ENCODE peak calls at places on chromosomes 12 and 14, in eight cellular contexts. C is foreskin fibroblast, A is neural progenitor cell, P is IMR-90, B is fibroblast of mammary gland, T is ovary, I is dorsolateral prefrontal cortex, L is PC-3. S is an unnamed sample.

GRCh38 chr14:72780771-72781170 is 113.1 kb downstream of the DPF3 start:
- DNase-seq in T (no peak), P (peak; percentile 76), A (no peak), L (no peak), C (peak; percentile 84), I (no peak), B (peak; percentile 79), S (peak; percentile 91)

GRCh38 chr12:5713599-5714001 is 231.5 kb downstream of the ANO2 start:
- DNase-seq in L (no peak), B (no peak), P (no peak), I (no peak), C (no peak), T (no peak), A (no peak), S (no peak)

GRCh38 chr14:85622106-85622505 is 92.2 kb downstream of the FLRT2 start:
- DNase-seq in P (no peak), T (no peak), A (no peak), L (peak; percentile 48), I (no peak), C (no peak), B (no peak), S (no peak)

GRCh38 chr12:75784591-75784990 is 247.0 kb downstream of the PHLDA1 start:
- DNase-seq in A (no peak), P (peak; percentile 14), C (peak; percentile 28), B (no peak), L (peak; percentile 91), I (peak; percentile 24), T (no peak), S (no peak)

GRCh38 chr14:59474172-59474571 is 9.0 kb upstream of the GPR135 start:
- DNase-seq in P (peak; percentile 72), I (no peak), B (peak; percentile 65), C (no peak), L (no peak), T (no peak), A (no peak), S (peak; percentile 12)

GRCh38 chr12:38921025-38921677 is 15.8 kb upstream of the CPNE8 start:
- DNase-seq in T (no peak), C (peak; percentile 2), I (no peak), A (peak; percentile 72), P (no peak), L (peak; percentile 92), B (peak; percentile 72), S (peak; percentile 49)

GRCh38 chr14:21268612-21269251 is 510 bp downstream of the HNRNPC start:
- DNase-seq in T (peak; percentile 32), A (peak; percentile 71), I (no peak), L (peak; percentile 43), P (peak; percentile 65), B (peak; percentile 69), C (no peak), S (peak; percentile 66)

GRCh38 chr12:12153596-12153995 is 82.9 kb downstream of the BCL2L14 start:
- DNase-seq in B (no peak), C (no peak), L (no peak), A (no peak), P (no peak), I (no peak), T (no peak), S (no peak)

GRCh38 chr12:20370001-20370381 is 1.7 kb downstream of the PDE3A start:
- DNase-seq in A (peak; percentile 32), B (peak; percentile 16), L (no peak), P (no peak), T (peak; percentile 52), C (no peak), I (no peak), S (no peak)

GRCh38 chr14:89388853-89389252 is 28.2 kb downstream of the FOXN3 start:
- DNase-seq in A (peak; percentile 30), C (no peak), T (no peak), P (peak; percentile 43), L (peak; percentile 11), I (no peak), B (no peak), S (no peak)
- TF ChIP-seq CTCF in A (peak; percentile 18), C (peak; percentile 4), T (no peak), P (peak; percentile 44), L (no peak), I (no peak), B (peak; percentile 34), S (peak; percentile 46)

GRCh38 chr14:32940711-32941667 is 2.3 kb downstream of the NPAS3 start:
- DNase-seq in L (no peak), B (no peak), P (no peak), T (no peak), A (no peak), I (no peak), C (no peak), S (no peak)

GRCh38 chr14:32940066-32940651 is 1.5 kb downstream of the NPAS3 start:
- DNase-seq in B (peak; percentile 38), A (peak; percentile 16), L (peak; percentile 55), I (no peak), T (no peak), P (no peak), C (no peak), S (peak; percentile 6)

GRCh38 chr14:32938719-32939253 is at the start of gene NPAS3:
- DNase-seq in A (peak; percentile 73), I (no peak), C (no peak), P (no peak), T (no peak), L (no peak), B (no peak), S (peak; percentile 13)

GRCh38 chr14:32941668-32942065 is 3.0 kb downstream of the NPAS3 start:
- DNase-seq in B (no peak), C (no peak), A (no peak), I (no peak), L (peak; percentile 19), P (no peak), T (no peak), S (no peak)

GRCh38 chr14:32939254-32940065 is 781 bp downstream of the NPAS3 start:
- DNase-seq in C (peak; percentile 47), T (peak; percentile 86), L (peak; percentile 63), P (peak; percentile 16), A (peak; percentile 87), I (peak; percentile 60), B (peak; percentile 68), S (peak; percentile 77)
- H3K4me3 ChIP-seq in C (peak overlapping the region; percentile 59), T (peak overlapping the region; percentile 72), L (peak overlapping the region; percentile 64), P (peak overlapping the region; percentile 47), A (peak overlapping the region; percentile 55), I (peak overlapping the region; percentile 71), B (peak overlapping the region; percentile 56), S (peak overlapping the region; percentile 65)

GRCh38 chr14:54338696-54339317 is 58.0 kb upstream of the CDKN3 start:
- DNase-seq in A (peak; percentile 63), L (peak; percentile 93), P (peak; percentile 57), B (peak; percentile 60), T (no peak), C (peak; percentile 45), I (no peak), S (peak; percentile 58)
- TF ChIP-seq CTCF in A (peak; percentile 72), L (peak; percentile 99), P (peak; percentile 63), B (peak; percentile 59), T (no peak), C (peak; percentile 68), I (peak; percentile 34), S (peak; percentile 76)

GRCh38 chr12:15752780-15753179 is 36.4 kb downstream of the EPS8 start:
- DNase-seq in B (peak; percentile 65), C (no peak), P (peak; percentile 80), A (no peak), L (no peak), I (no peak), T (no peak), S (peak; percentile 58)

GRCh38 chr12:15754233-15754632 is 35.0 kb downstream of the EPS8 start:
- DNase-seq in A (no peak), B (peak; percentile 69), L (no peak), T (no peak), P (peak; percentile 65), I (no peak), C (peak; percentile 44), S (peak; percentile 52)

GRCh38 chr12:15751741-15752140 is 37.4 kb downstream of the EPS8 start:
- DNase-seq in T (no peak), C (no peak), P (no peak), I (no peak), L (no peak), A (no peak), B (peak; percentile 41), S (peak; percentile 9)

DNA sequence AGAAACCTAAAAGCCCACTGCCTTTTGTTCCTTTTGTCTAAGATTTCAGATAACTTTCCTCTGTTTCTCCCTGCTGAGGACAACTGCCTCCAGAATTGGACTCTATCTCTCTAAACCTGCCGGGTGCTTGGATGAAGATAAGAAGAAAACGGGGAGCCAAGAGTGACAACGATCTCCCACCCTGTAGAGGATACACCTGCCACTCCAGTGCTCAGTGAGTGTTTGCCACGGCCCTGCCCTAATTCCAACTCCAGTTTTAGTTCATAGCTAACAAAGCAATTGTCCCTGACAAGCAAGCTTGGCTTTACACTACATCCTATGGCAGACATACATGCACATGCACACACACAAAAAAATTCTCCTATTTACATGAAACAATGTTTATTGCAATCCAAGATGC is 39.3 kb downstream of the EPS8 start:
- DNase-seq in C (no peak), A (no peak), B (no peak), P (no peak), L (no peak), T (no peak), I (no peak), S (no peak)
- H3K4me3 ChIP-seq in C (no peak overlapping the region), A (no peak overlapping the region), B (no peak overlapping the region), P (no peak overlapping the region), L (no peak overlapping the region), T (no peak overlapping the region), I (no peak overlapping the region), S (no peak overlapping the region)

GRCh38 chr14:34201909-34202622 is 251.2 kb upstream of the EGLN3 start:
- DNase-seq in C (no peak), L (no peak), P (no peak), B (peak; percentile 64), T (no peak), A (no peak), I (no peak), S (no peak)

GRCh38 chr14:34205799-34206198 is 254.9 kb upstream of the EGLN3 start:
- DNase-seq in B (no peak), I (no peak), L (no peak), A (no peak), C (no peak), P (no peak), T (no peak), S (no peak)

GRCh38 chr14:34199585-34199984 is 248.7 kb upstream of the EGLN3 start:
- DNase-seq in A (no peak), I (no peak), B (peak; percentile 99), P (peak; percentile 46), C (peak; percentile 21), T (no peak), L (no peak), S (peak; percentile 80)

GRCh38 chr14:34204774-34205173 is 253.9 kb upstream of the EGLN3 start:
- DNase-seq in I (no peak), C (no peak), A (no peak), T (no peak), L (no peak), P (no peak), B (peak; percentile 50), S (no peak)

DNA sequence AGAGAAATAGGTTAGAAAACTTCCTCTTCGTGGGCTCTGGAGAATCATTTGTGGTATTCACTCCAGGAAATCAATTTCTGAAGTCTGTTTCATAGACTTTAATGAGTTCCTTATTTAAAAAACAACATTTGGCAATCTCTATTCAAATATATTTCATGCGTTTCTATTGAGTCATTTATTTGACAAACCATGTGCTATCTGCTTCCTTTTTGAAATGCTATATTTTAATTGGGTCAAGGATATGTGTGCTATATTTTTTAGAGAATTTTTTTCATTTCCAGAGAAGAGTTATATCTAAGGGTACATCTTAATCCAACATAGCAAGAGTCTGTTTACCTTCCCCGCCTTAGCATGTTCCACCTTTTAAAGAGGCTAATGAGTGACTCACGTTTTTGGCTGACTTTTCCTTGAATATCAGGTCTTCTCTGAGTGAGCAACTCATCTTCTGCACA is 252.4 kb upstream of the EGLN3 start:
- DNase-seq in L (peak; percentile 83), T (no peak), I (no peak), C (no peak), P (no peak), B (peak; percentile 96), A (no peak), S (peak; percentile 59)
- TF ChIP-seq CTCF in L (no peak), T (no peak), I (no peak), C (no peak), P (no peak), B (no peak), A (no peak), S (no peak)